ENCODE peak calls at places on chromosomes 7 and 10, in ten cellular contexts. One of them, this sample, is unnamed.
A peak's percentile ranks its signal among the peaks of the same experiment; 100 is the strongest.

GRCh38 chr7:2873146-2873545 is 29.0 kb upstream of the GNA12 start:
- DNase-seq in AG04450: no peak
- DNase-seq in mesendoderm: no peak
- DNase-seq in caudate nucleus: no peak
- DNase-seq in esophagus squamous epithelium: no peak
- DNase-seq in suprapubic skin: no peak
- DNase-seq in CD8-positive, alpha-beta T cell: no peak
- DNase-seq in pancreas: no peak
- DNase-seq in GM23338: no peak
- DNase-seq in astrocyte: no peak
- DNase-seq in this sample: no peak

GRCh38 chr10:23157691-23158369 is 34.3 kb upstream of the PTF1A start:
- DNase-seq in AG04450: no peak
- DNase-seq in mesendoderm: peak; percentile 73
- DNase-seq in caudate nucleus: no peak
- DNase-seq in esophagus squamous epithelium: no peak
- DNase-seq in suprapubic skin: no peak
- DNase-seq in CD8-positive, alpha-beta T cell: no peak
- DNase-seq in pancreas: no peak
- DNase-seq in GM23338: peak; percentile 87
- DNase-seq in astrocyte: peak; percentile 33
- DNase-seq in this sample: no peak

GRCh38 chr10:133134411-133135115 is 25.5 kb upstream of the KNDC1 start:
- DNase-seq in AG04450: no peak
- DNase-seq in mesendoderm: no peak
- DNase-seq in caudate nucleus: no peak
- DNase-seq in esophagus squamous epithelium: no peak
- DNase-seq in suprapubic skin: peak; percentile 80
- DNase-seq in CD8-positive, alpha-beta T cell: no peak
- DNase-seq in pancreas: no peak
- DNase-seq in GM23338: no peak
- DNase-seq in astrocyte: no peak
- DNase-seq in this sample: no peak

GRCh38 chr10:48623607-48624132 is 18.8 kb upstream of the ARHGAP22 start:
- DNase-seq in AG04450: no peak
- DNase-seq in mesendoderm: no peak
- DNase-seq in caudate nucleus: no peak
- DNase-seq in esophagus squamous epithelium: no peak
- DNase-seq in suprapubic skin: no peak
- DNase-seq in CD8-positive, alpha-beta T cell: no peak
- DNase-seq in pancreas: no peak
- DNase-seq in GM23338: no peak
- DNase-seq in astrocyte: no peak
- DNase-seq in this sample: no peak

GRCh38 chr10:21990449-21990848 is 13.1 kb downstream of the DNAJC1 start:
- DNase-seq in AG04450: no peak
- DNase-seq in mesendoderm: no peak
- DNase-seq in caudate nucleus: no peak
- DNase-seq in esophagus squamous epithelium: no peak
- DNase-seq in suprapubic skin: no peak
- DNase-seq in CD8-positive, alpha-beta T cell: no peak
- DNase-seq in pancreas: no peak
- DNase-seq in GM23338: no peak
- DNase-seq in astrocyte: no peak
- DNase-seq in this sample: no peak

GRCh38 chr7:106281127-106281526 is 3.7 kb downstream of the NAMPT start:
- DNase-seq in AG04450: no peak
- DNase-seq in mesendoderm: no peak
- DNase-seq in caudate nucleus: no peak
- DNase-seq in esophagus squamous epithelium: no peak
- DNase-seq in suprapubic skin: no peak
- DNase-seq in CD8-positive, alpha-beta T cell: no peak
- DNase-seq in pancreas: no peak
- DNase-seq in GM23338: no peak
- DNase-seq in astrocyte: no peak
- DNase-seq in this sample: no peak

GRCh38 chr10:131822013-131822693 is 78.7 kb upstream of the PPP2R2D start:
- DNase-seq in AG04450: no peak
- DNase-seq in mesendoderm: no peak
- DNase-seq in caudate nucleus: no peak
- DNase-seq in esophagus squamous epithelium: no peak
- DNase-seq in suprapubic skin: peak; percentile 69
- DNase-seq in CD8-positive, alpha-beta T cell: no peak
- DNase-seq in pancreas: no peak
- DNase-seq in GM23338: no peak
- DNase-seq in astrocyte: no peak
- DNase-seq in this sample: no peak

GRCh38 chr10:30980951-30981616 is 50.6 kb downstream of the ZNF438 start:
- DNase-seq in AG04450: no peak
- DNase-seq in mesendoderm: no peak
- DNase-seq in caudate nucleus: no peak
- DNase-seq in esophagus squamous epithelium: no peak
- DNase-seq in suprapubic skin: peak; percentile 83
- DNase-seq in CD8-positive, alpha-beta T cell: no peak
- DNase-seq in pancreas: peak; percentile 67
- DNase-seq in GM23338: no peak
- DNase-seq in astrocyte: peak; percentile 70
- DNase-seq in this sample: no peak

GRCh38 chr10:69766161-69766910 is 35.4 kb upstream of the COL13A1 start:
- DNase-seq in AG04450: no peak
- DNase-seq in mesendoderm: no peak
- DNase-seq in caudate nucleus: no peak
- DNase-seq in esophagus squamous epithelium: no peak
- DNase-seq in suprapubic skin: no peak
- DNase-seq in CD8-positive, alpha-beta T cell: no peak
- DNase-seq in pancreas: no peak
- DNase-seq in GM23338: no peak
- DNase-seq in astrocyte: no peak
- DNase-seq in this sample: no peak

GRCh38 chr7:16479587-16479986 is 14.0 kb upstream of the SOSTDC1 start:
- DNase-seq in AG04450: no peak
- DNase-seq in mesendoderm: no peak
- DNase-seq in caudate nucleus: no peak
- DNase-seq in esophagus squamous epithelium: no peak
- DNase-seq in suprapubic skin: no peak
- DNase-seq in CD8-positive, alpha-beta T cell: no peak
- DNase-seq in pancreas: no peak
- DNase-seq in GM23338: no peak
- DNase-seq in astrocyte: no peak
- DNase-seq in this sample: no peak

DNA sequence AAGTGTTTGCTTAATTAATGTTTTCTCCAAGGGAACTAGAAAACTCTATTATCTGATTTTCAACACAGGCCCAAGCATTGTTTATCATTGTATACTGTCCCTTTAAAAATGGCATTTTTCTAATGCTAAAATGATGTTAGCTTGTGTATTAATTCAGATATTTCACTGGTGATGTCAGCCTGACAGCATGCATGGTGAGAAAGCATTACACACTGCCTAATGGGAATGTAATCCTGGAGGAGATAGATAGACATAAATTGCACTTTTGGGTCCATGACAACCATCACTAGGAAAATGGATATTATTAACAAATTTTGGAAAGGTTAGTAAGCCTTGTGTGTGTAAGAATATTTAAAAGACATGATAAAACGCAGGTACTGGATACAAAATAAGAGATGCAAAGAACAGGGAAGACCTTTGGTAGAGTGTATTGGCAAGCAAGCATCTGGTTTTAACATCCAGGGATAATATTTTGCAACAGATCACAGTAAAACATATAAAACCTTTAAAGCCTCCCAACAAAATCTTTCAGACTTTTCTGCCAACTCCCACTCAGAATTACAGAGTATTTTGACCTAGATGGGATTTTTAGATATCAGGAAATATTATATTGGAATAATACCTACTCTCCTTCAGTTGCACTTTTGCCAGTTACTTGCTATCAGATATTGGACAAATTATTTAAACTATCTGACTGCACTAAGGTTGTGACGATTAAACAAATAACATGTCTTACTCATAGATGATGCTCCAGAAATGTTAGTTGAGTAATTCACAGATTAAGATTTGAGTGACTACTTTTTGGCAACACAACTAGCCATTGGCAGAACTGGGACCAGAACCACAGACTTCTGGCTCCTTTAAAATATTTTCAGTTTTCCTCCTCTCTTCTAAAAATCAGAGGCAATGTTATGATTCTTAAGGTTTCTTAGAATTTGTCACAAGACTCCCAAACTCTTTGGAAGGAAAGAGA is 291.5 kb upstream of the SEMA3C start:
- DNase-seq in AG04450: no peak
- DNase-seq in mesendoderm: no peak
- DNase-seq in caudate nucleus: no peak
- DNase-seq in esophagus squamous epithelium: no peak
- DNase-seq in suprapubic skin: no peak
- DNase-seq in CD8-positive, alpha-beta T cell: no peak
- DNase-seq in pancreas: no peak
- DNase-seq in GM23338: no peak
- DNase-seq in astrocyte: peak; percentile 70
- DNase-seq in this sample: no peak
- H3K27ac ChIP-seq in AG04450: no peak overlapping the region
- H3K27ac ChIP-seq in mesendoderm: no peak overlapping the region
- H3K27ac ChIP-seq in caudate nucleus: no peak overlapping the region
- H3K27ac ChIP-seq in esophagus squamous epithelium: no peak overlapping the region
- H3K27ac ChIP-seq in suprapubic skin: no peak overlapping the region
- H3K27ac ChIP-seq in CD8-positive, alpha-beta T cell: no peak overlapping the region
- H3K27ac ChIP-seq in pancreas: no peak overlapping the region
- H3K27ac ChIP-seq in GM23338: no peak overlapping the region
- H3K27ac ChIP-seq in astrocyte: peak overlapping the region; percentile 45
- H3K27ac ChIP-seq in this sample: no peak overlapping the region

GRCh38 chr10:110376021-110376773 is 71.5 kb upstream of the SMNDC1 start:
- DNase-seq in AG04450: no peak
- DNase-seq in mesendoderm: no peak
- DNase-seq in caudate nucleus: no peak
- DNase-seq in esophagus squamous epithelium: no peak
- DNase-seq in suprapubic skin: no peak
- DNase-seq in CD8-positive, alpha-beta T cell: no peak
- DNase-seq in pancreas: no peak
- DNase-seq in GM23338: no peak
- DNase-seq in astrocyte: no peak
- DNase-seq in this sample: no peak
- H3K27ac ChIP-seq in AG04450: no peak overlapping the region
- H3K27ac ChIP-seq in mesendoderm: no peak overlapping the region
- H3K27ac ChIP-seq in caudate nucleus: no peak overlapping the region
- H3K27ac ChIP-seq in esophagus squamous epithelium: no peak overlapping the region
- H3K27ac ChIP-seq in suprapubic skin: no peak overlapping the region
- H3K27ac ChIP-seq in CD8-positive, alpha-beta T cell: no peak overlapping the region
- H3K27ac ChIP-seq in pancreas: no peak overlapping the region
- H3K27ac ChIP-seq in GM23338: no peak overlapping the region
- H3K27ac ChIP-seq in astrocyte: no peak overlapping the region
- H3K27ac ChIP-seq in this sample: no peak overlapping the region

GRCh38 chr10:13213163-13213562 is 21.0 kb downstream of the UCMA start:
- DNase-seq in AG04450: no peak
- DNase-seq in mesendoderm: peak; percentile 40
- DNase-seq in caudate nucleus: no peak
- DNase-seq in esophagus squamous epithelium: no peak
- DNase-seq in suprapubic skin: no peak
- DNase-seq in CD8-positive, alpha-beta T cell: no peak
- DNase-seq in pancreas: no peak
- DNase-seq in GM23338: peak; percentile 31
- DNase-seq in astrocyte: no peak
- DNase-seq in this sample: no peak
- H3K27ac ChIP-seq in AG04450: no peak overlapping the region
- H3K27ac ChIP-seq in mesendoderm: no peak overlapping the region
- H3K27ac ChIP-seq in caudate nucleus: no peak overlapping the region
- H3K27ac ChIP-seq in esophagus squamous epithelium: no peak overlapping the region
- H3K27ac ChIP-seq in suprapubic skin: no peak overlapping the region
- H3K27ac ChIP-seq in CD8-positive, alpha-beta T cell: no peak overlapping the region
- H3K27ac ChIP-seq in pancreas: no peak overlapping the region
- H3K27ac ChIP-seq in GM23338: no peak overlapping the region
- H3K27ac ChIP-seq in astrocyte: no peak overlapping the region
- H3K27ac ChIP-seq in this sample: no peak overlapping the region

GRCh38 chr7:100612730-100613446 is 548 bp downstream of the MOSPD3 start:
- DNase-seq in AG04450: no peak
- DNase-seq in mesendoderm: no peak
- DNase-seq in caudate nucleus: no peak
- DNase-seq in esophagus squamous epithelium: no peak
- DNase-seq in suprapubic skin: no peak
- DNase-seq in CD8-positive, alpha-beta T cell: no peak
- DNase-seq in pancreas: peak; percentile 46
- DNase-seq in GM23338: peak; percentile 47
- DNase-seq in astrocyte: no peak
- DNase-seq in this sample: no peak

GRCh38 chr7:100613447-100614185 is 1.3 kb downstream of the MOSPD3 start:
- DNase-seq in AG04450: no peak
- DNase-seq in mesendoderm: no peak
- DNase-seq in caudate nucleus: no peak
- DNase-seq in esophagus squamous epithelium: no peak
- DNase-seq in suprapubic skin: no peak
- DNase-seq in CD8-positive, alpha-beta T cell: no peak
- DNase-seq in pancreas: no peak
- DNase-seq in GM23338: no peak
- DNase-seq in astrocyte: no peak
- DNase-seq in this sample: no peak

GRCh38 chr7:100607111-100607510 is 4.9 kb downstream of the PCOLCE start:
- DNase-seq in AG04450: no peak
- DNase-seq in mesendoderm: no peak
- DNase-seq in caudate nucleus: no peak
- DNase-seq in esophagus squamous epithelium: no peak
- DNase-seq in suprapubic skin: no peak
- DNase-seq in CD8-positive, alpha-beta T cell: no peak
- DNase-seq in pancreas: no peak
- DNase-seq in GM23338: no peak
- DNase-seq in astrocyte: no peak
- DNase-seq in this sample: no peak

GRCh38 chr7:100614308-100614861 is 2.0 kb downstream of the MOSPD3 start:
- DNase-seq in AG04450: no peak
- DNase-seq in mesendoderm: no peak
- DNase-seq in caudate nucleus: no peak
- DNase-seq in esophagus squamous epithelium: no peak
- DNase-seq in suprapubic skin: no peak
- DNase-seq in CD8-positive, alpha-beta T cell: no peak
- DNase-seq in pancreas: no peak
- DNase-seq in GM23338: no peak
- DNase-seq in astrocyte: no peak
- DNase-seq in this sample: no peak

DNA sequence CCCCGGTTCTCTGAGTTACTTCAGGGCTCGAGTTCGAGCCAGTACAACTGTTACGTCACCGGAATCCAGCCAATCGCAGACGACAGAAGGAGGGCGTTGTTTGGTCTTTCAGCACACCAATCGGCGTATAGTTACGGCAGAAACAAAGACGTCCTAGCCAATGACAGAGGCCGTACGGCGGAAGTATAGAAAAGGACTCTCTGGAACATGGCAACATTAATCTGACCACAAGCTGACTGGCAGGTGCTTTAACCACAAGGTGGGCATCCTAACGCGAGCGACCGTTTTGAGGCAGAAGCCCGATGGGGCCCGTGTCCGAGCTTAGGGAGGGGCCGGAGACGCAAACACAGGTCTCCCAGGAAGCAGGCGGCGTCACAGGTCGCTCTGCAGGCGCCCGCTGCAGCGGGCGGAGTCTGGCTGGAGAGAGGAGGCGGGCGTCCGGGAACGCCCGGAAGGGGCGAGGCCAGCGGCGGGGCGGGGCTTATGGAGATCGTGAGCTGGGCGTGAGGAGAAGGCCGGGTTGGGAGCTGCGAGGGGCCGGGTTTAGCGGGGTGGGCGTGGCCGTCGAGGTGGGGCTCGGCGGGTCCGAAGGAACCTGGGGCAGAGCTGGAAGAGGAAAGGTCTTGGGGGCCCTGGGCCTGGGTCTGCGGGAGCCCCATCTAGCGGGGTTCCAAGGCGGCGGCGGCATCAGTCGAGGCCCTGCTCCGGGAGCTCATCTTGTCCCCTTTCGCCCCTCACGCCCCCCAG is at the start of gene MOSPD3:
- DNase-seq in AG04450: peak; percentile 99
- DNase-seq in mesendoderm: peak; percentile 100
- DNase-seq in caudate nucleus: peak; percentile 98
- DNase-seq in esophagus squamous epithelium: peak; percentile 87
- DNase-seq in suprapubic skin: peak; percentile 99
- DNase-seq in CD8-positive, alpha-beta T cell: peak; percentile 96
- DNase-seq in pancreas: peak; percentile 99
- DNase-seq in GM23338: peak; percentile 100
- DNase-seq in astrocyte: peak; percentile 99
- DNase-seq in this sample: peak; percentile 99
- H3K27ac ChIP-seq in AG04450: peak within 1 kb of the TSS; percentile 82
- H3K27ac ChIP-seq in mesendoderm: peak within 1 kb of the TSS; percentile 46
- H3K27ac ChIP-seq in caudate nucleus: peak within 1 kb of the TSS; percentile 98
- H3K27ac ChIP-seq in esophagus squamous epithelium: peak within 1 kb of the TSS; percentile 97
- H3K27ac ChIP-seq in suprapubic skin: peak within 1 kb of the TSS; percentile 91
- H3K27ac ChIP-seq in CD8-positive, alpha-beta T cell: peak within 1 kb of the TSS; percentile 98
- H3K27ac ChIP-seq in pancreas: peak within 1 kb of the TSS; percentile 91
- H3K27ac ChIP-seq in GM23338: peak within 1 kb of the TSS; percentile 76
- H3K27ac ChIP-seq in astrocyte: peak within 1 kb of the TSS; percentile 80
- H3K27ac ChIP-seq in this sample: peak within 1 kb of the TSS; percentile 92

This sample was measured in naive thymus-derived CD4-positive, alpha-beta T cell.